ENCODE peak calls at places on chromosomes 3 and 15, in four cellular contexts. I is body of pancreas, K is A549, J is fibroblast of mammary gland. V is an unnamed sample.

GRCh38 chr3:107740992-107741896 is 218.5 kb downstream of the BBX start:
- DNase-seq in K (no peak), I (no peak), J (peak), V (no peak)

GRCh38 chr15:88610756-88611231 is 10.3 kb upstream of the AEN start:
- DNase-seq in J (no peak), K (no peak), I (no peak), V (no peak)

GRCh38 chr3:11582123-11582968 is 61.4 kb downstream of the VGLL4 start:
- DNase-seq in K (no peak), I (peak), J (peak), V (no peak)

GRCh38 chr3:17749281-17749680 is 6.8 kb upstream of the TBC1D5 start:
- DNase-seq in I (no peak), K (no peak), J (peak), V (no peak)

GRCh38 chr3:86731501-86731901 is 259.4 kb downstream of the VGLL3 start:
- DNase-seq in I (no peak), J (no peak), K (no peak), V (no peak)

GRCh38 chr15:46088486-46089437 is 453.9 kb downstream of the SQOR start:
- DNase-seq in I (no peak), K (no peak), J (no peak), V (no peak)

GRCh38 chr3:107315136-107315535 is 62.1 kb upstream of the CCDC54 start:
- DNase-seq in K (no peak), J (peak), I (no peak), V (no peak)

GRCh38 chr3:179020112-179020511 is 51.5 kb downstream of the ZMAT3 start:
- DNase-seq in J (no peak), I (no peak), K (no peak), V (no peak)

GRCh38 chr15:81341351-81341750 is 17.4 kb upstream of the STARD5 start:
- DNase-seq in I (no peak), J (no peak), K (no peak), V (no peak)

GRCh38 chr3:24963762-24964625 is 464.1 kb upstream of the RARB start:
- DNase-seq in K (no peak), J (peak), I (no peak), V (no peak)

GRCh38 chr3:99394831-99395733 is 243.3 kb upstream of the COL8A1 start:
- DNase-seq in I (no peak), K (no peak), J (peak), V (no peak)

GRCh38 chr3:53801319-53801718 is 44.9 kb downstream of the CHDH start:
- DNase-seq in J (no peak), K (no peak), I (no peak), V (no peak)

GRCh38 chr3:32817561-32818430 is at the start of gene TRIM71:
- DNase-seq in J (peak), K (no peak), I (no peak), V (no peak)

GRCh38 chr3:126570103-126570541 is 11.4 kb upstream of the C3orf22 start:
- DNase-seq in K (no peak), J (no peak), I (no peak), V (no peak)

GRCh38 chr3:178353292-178353814 is 182.9 kb upstream of the KCNMB2 start:
- DNase-seq in J (peak), K (no peak), I (no peak), V (peak)

GRCh38 chr3:57081173-57081572 is 20.7 kb downstream of the SPATA12 start:
- DNase-seq in I (no peak), K (no peak), J (no peak), V (no peak)

GRCh38 chr15:29449136-29449535 is 179.5 kb upstream of the NSMCE3 start:
- DNase-seq in I (no peak), J (no peak), K (no peak), V (no peak)

GRCh38 chr3:193821272-193821671 is 228.3 kb downstream of the OPA1 start:
- DNase-seq in I (no peak), J (no peak), K (no peak), V (no peak)

GRCh38 chr3:167467848-167468611 is 5.8 kb downstream of the SERPINI2 start:
- DNase-seq in I (peak), K (no peak), J (no peak), V (no peak)

GRCh38 chr3:21718161-21718765 is 32.7 kb downstream of the ZNF385D start:
- DNase-seq in J (peak), K (no peak), I (no peak), V (peak)

GRCh38 chr3:16512435-16513140 is 911 bp downstream of the RFTN1 start:
- DNase-seq in I (peak), K (no peak), J (no peak), V (no peak)

GRCh38 chr3:99774467-99774866 is 43.2 kb upstream of the CMSS1 start:
- DNase-seq in K (no peak), I (no peak), J (peak), V (no peak)

GRCh38 chr3:125695688-125696087 is 100.4 kb upstream of the OSBPL11 start:
- DNase-seq in J (no peak), I (no peak), K (no peak), V (no peak)

GRCh38 chr3:52190294-52190841 is 7.6 kb upstream of the ALAS1 start:
- DNase-seq in I (peak), J (peak), K (no peak), V (no peak)

GRCh38 chr15:40357246-40357645 is 773 bp upstream of the DISP2 start:
- DNase-seq in J (no peak), I (no peak), K (no peak), V (no peak)

GRCh38 chr15:33131880-33132279 is 62.6 kb downstream of the FMN1 start:
- DNase-seq in J (peak), I (no peak), K (no peak), V (no peak)

GRCh38 chr15:77415450-77416448 is 4.2 kb downstream of the PEAK1 start:
- DNase-seq in I (no peak), J (peak), K (no peak), V (no peak)

GRCh38 chr15:77507151-77507847 is 86.6 kb downstream of the HMG20A start:
- DNase-seq in I (peak), J (peak), K (no peak), V (no peak)

GRCh38 chr15:30984542-30984941 is 6.9 kb downstream of the MTMR10 start:
- DNase-seq in K (no peak), I (no peak), J (no peak), V (no peak)

GRCh38 chr3:10975695-10976234 is 16.8 kb upstream of the SLC6A1 start:
- DNase-seq in K (no peak), I (no peak), J (no peak), V (no peak)

GRCh38 chr3:197793246-197793645 is 2.2 kb downstream of the LRCH3 start:
- DNase-seq in K (no peak), J (peak), I (no peak), V (no peak)

GRCh38 chr15:48066456-48066855 is 54.3 kb upstream of the SLC24A5 start:
- DNase-seq in I (no peak), J (no peak), K (no peak), V (no peak)

GRCh38 chr3:81443948-81444347 is 317.5 kb downstream of the GBE1 start:
- DNase-seq in I (no peak), K (peak), J (peak), V (no peak)

GRCh38 chr3:59573911-59574310 is 524.1 kb upstream of the CFAP20DC start:
- DNase-seq in J (peak), I (no peak), K (no peak), V (no peak)
- TF ChIP-seq CTCF in J (no peak), I (no peak), K (no peak), V (no peak)

GRCh38 chr3:131619821-131620220 is 117.0 kb upstream of the MRPL3 start:
- DNase-seq in K (no peak), J (no peak), I (no peak), V (no peak)
- H3K4me3 ChIP-seq in K (no peak), J (no peak), I (no peak), V (no peak)

DNA sequence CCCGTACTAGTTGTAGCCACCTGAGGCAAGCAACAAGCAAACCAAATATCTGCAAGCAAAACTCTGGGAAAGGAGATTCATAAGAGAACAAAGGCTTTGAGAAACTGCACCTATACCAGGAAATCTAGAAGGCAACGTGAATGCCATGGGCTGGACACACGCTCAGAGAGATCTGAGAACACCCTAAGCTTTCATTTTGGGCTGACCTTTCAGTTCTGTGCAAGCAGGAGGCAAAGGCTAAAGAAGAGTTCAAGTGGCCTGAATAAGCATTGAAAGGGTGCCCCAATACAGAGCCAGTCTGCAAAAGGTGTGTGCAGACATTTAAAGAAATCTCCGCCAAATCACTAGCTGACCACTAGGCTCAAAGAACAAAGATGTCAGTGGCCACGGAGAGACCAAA is 461.6 kb downstream of the PYDC2 start:
- DNase-seq in K (no peak), J (no peak), I (no peak), V (no peak)
- TF ChIP-seq CTCF in K (no peak), J (no peak), I (no peak), V (no peak)

GRCh38 chr15:60972866-60973265 is 256.2 kb downstream of the RORA start:
- DNase-seq in J (peak), K (no peak), I (no peak), V (peak)
- H3K4me3 ChIP-seq in J (no peak), K (no peak), I (no peak), V (no peak)

DNA sequence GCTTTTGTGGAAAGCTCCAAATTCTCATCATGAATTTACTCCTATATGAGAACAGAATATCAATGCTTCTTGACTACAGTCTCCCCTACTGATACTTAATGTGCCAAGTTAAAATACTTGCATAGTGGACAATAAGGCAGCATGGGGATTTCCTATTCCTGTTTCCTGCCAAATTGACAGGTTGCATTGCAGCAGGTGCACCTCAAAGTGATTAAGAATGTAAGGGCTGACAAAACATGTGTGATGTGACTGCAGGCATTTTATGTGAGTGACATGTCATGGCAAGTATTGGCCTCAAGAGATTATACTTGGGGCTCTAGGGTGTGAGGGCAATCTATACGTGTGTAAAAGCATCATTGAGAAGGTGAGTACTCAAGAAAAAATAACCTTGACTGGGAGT is 15.1 kb downstream of the NAALADL2 start:
- DNase-seq in J (no peak), K (no peak), I (no peak), V (no peak)
- TF ChIP-seq CTCF in J (no peak), K (no peak), I (no peak), V (no peak)

GRCh38 chr3:149151843-149152242 is 22.4 kb downstream of the HPS3 start:
- DNase-seq in I (no peak), K (no peak), J (peak), V (peak)
- H3K4me3 ChIP-seq in I (no peak), K (no peak), J (no peak), V (no peak)

V was measured in AG04449.